ENCODE peak calls at places on chromosomes 4 and X, in five cellular contexts. One of them, this sample, is unnamed.

GRCh38 chr4:165799384-165799815 is 73.6 kb upstream of the TLL1 start:
- DNase-seq in stomach: no peak
- DNase-seq in right lobe of liver: peak
- DNase-seq in fibroblast of villous mesenchyme: no peak
- DNase-seq in MM.1S: no peak
- DNase-seq in this sample: no peak

GRCh38 chr4:83083925-83084475 is 30.5 kb downstream of the PLAC8 start:
- DNase-seq in stomach: no peak
- DNase-seq in right lobe of liver: no peak
- DNase-seq in fibroblast of villous mesenchyme: no peak
- DNase-seq in MM.1S: no peak
- DNase-seq in this sample: no peak

GRCh38 chr4:119300072-119300387 is 21.9 kb downstream of the FABP2 start:
- DNase-seq in stomach: peak
- DNase-seq in right lobe of liver: peak
- DNase-seq in fibroblast of villous mesenchyme: peak
- DNase-seq in MM.1S: no peak
- DNase-seq in this sample: peak

GRCh38 chr4:144894525-144894924 is 203.5 kb downstream of the ANAPC10 start:
- DNase-seq in stomach: no peak
- DNase-seq in right lobe of liver: no peak
- DNase-seq in fibroblast of villous mesenchyme: peak
- DNase-seq in MM.1S: no peak
- DNase-seq in this sample: peak

GRCh38 chr4:1234811-1235292 is 14.1 kb downstream of the CTBP1 start:
- DNase-seq in stomach: no peak
- DNase-seq in right lobe of liver: peak
- DNase-seq in fibroblast of villous mesenchyme: no peak
- DNase-seq in MM.1S: no peak
- DNase-seq in this sample: no peak

GRCh38 chr4:117868201-117868600 is 166.1 kb upstream of the NDST3 start:
- DNase-seq in stomach: no peak
- DNase-seq in right lobe of liver: no peak
- DNase-seq in fibroblast of villous mesenchyme: no peak
- DNase-seq in MM.1S: no peak
- DNase-seq in this sample: no peak

GRCh38 chrX:134929813-134930212 is 61.0 kb upstream of the SMIM10 start:
- DNase-seq in stomach: no peak
- DNase-seq in right lobe of liver: no peak
- DNase-seq in fibroblast of villous mesenchyme: no peak
- DNase-seq in MM.1S: no peak
- DNase-seq in this sample: no peak

GRCh38 chrX:23668335-23668734 is 1.0 kb downstream of the PRDX4 start:
- DNase-seq in stomach: no peak
- DNase-seq in right lobe of liver: no peak
- DNase-seq in fibroblast of villous mesenchyme: peak
- DNase-seq in MM.1S: peak
- DNase-seq in this sample: no peak

GRCh38 chrX:72381439-72382198 is 75.9 kb upstream of the CITED1 start:
- DNase-seq in stomach: no peak
- DNase-seq in right lobe of liver: no peak
- DNase-seq in fibroblast of villous mesenchyme: no peak
- DNase-seq in MM.1S: no peak
- DNase-seq in this sample: no peak

GRCh38 chr4:25031077-25031606 is 396 bp upstream of the LGI2 start:
- DNase-seq in stomach: no peak
- DNase-seq in right lobe of liver: no peak
- DNase-seq in fibroblast of villous mesenchyme: peak
- DNase-seq in MM.1S: no peak
- DNase-seq in this sample: peak

GRCh38 chr4:141395919-141396318 is 175.2 kb downstream of the ZNF330 start:
- DNase-seq in stomach: no peak
- DNase-seq in right lobe of liver: no peak
- DNase-seq in fibroblast of villous mesenchyme: no peak
- DNase-seq in MM.1S: no peak
- DNase-seq in this sample: no peak

GRCh38 chr4:25172964-25173917 is 13.0 kb upstream of the SEPSECS start:
- DNase-seq in stomach: no peak
- DNase-seq in right lobe of liver: no peak
- DNase-seq in fibroblast of villous mesenchyme: peak
- DNase-seq in MM.1S: no peak
- DNase-seq in this sample: peak

GRCh38 chr4:182738283-182739047 is 178.7 kb downstream of the DCTD start:
- DNase-seq in stomach: no peak
- DNase-seq in right lobe of liver: no peak
- DNase-seq in fibroblast of villous mesenchyme: no peak
- DNase-seq in MM.1S: no peak
- DNase-seq in this sample: no peak

GRCh38 chr4:26542996-26543395 is 40.9 kb upstream of the TBC1D19 start:
- DNase-seq in stomach: no peak
- DNase-seq in right lobe of liver: no peak
- DNase-seq in fibroblast of villous mesenchyme: no peak
- DNase-seq in MM.1S: no peak
- DNase-seq in this sample: no peak

GRCh38 chrX:153853902-153854267 is 23.5 kb upstream of the PDZD4 start:
- DNase-seq in stomach: peak
- DNase-seq in right lobe of liver: no peak
- DNase-seq in fibroblast of villous mesenchyme: no peak
- DNase-seq in MM.1S: no peak
- DNase-seq in this sample: no peak

GRCh38 chr4:177574446-177574845 is 132.2 kb upstream of the AGA start:
- DNase-seq in stomach: no peak
- DNase-seq in right lobe of liver: no peak
- DNase-seq in fibroblast of villous mesenchyme: peak
- DNase-seq in MM.1S: no peak
- DNase-seq in this sample: no peak

GRCh38 chr4:80685219-80685618 is 345.3 kb upstream of the BMP3 start:
- DNase-seq in stomach: no peak
- DNase-seq in right lobe of liver: no peak
- DNase-seq in fibroblast of villous mesenchyme: no peak
- DNase-seq in MM.1S: no peak
- DNase-seq in this sample: no peak

GRCh38 chr4:149441338-149441737 is 374.3 kb downstream of the IQCM start:
- DNase-seq in stomach: no peak
- DNase-seq in right lobe of liver: no peak
- DNase-seq in fibroblast of villous mesenchyme: no peak
- DNase-seq in MM.1S: peak
- DNase-seq in this sample: peak

GRCh38 chrX:129612396-129612795 is 42.4 kb downstream of the APLN start:
- DNase-seq in stomach: no peak
- DNase-seq in right lobe of liver: no peak
- DNase-seq in fibroblast of villous mesenchyme: no peak
- DNase-seq in MM.1S: no peak
- DNase-seq in this sample: no peak

GRCh38 chr4:159006202-159006601 is 96.7 kb upstream of the RAPGEF2 start:
- DNase-seq in stomach: no peak
- DNase-seq in right lobe of liver: no peak
- DNase-seq in fibroblast of villous mesenchyme: peak
- DNase-seq in MM.1S: no peak
- DNase-seq in this sample: peak

GRCh38 chr4:1741208-1741607 is 19.9 kb downstream of the TACC3 start:
- DNase-seq in stomach: no peak
- DNase-seq in right lobe of liver: no peak
- DNase-seq in fibroblast of villous mesenchyme: no peak
- DNase-seq in MM.1S: no peak
- DNase-seq in this sample: no peak

GRCh38 chr4:140037353-140038030 is 116.5 kb downstream of the MAML3 start:
- DNase-seq in stomach: no peak
- DNase-seq in right lobe of liver: no peak
- DNase-seq in fibroblast of villous mesenchyme: peak
- DNase-seq in MM.1S: no peak
- DNase-seq in this sample: peak

GRCh38 chr4:6104541-6105130 is 86.4 kb upstream of the C4orf50 start:
- DNase-seq in stomach: peak
- DNase-seq in right lobe of liver: no peak
- DNase-seq in fibroblast of villous mesenchyme: no peak
- DNase-seq in MM.1S: no peak
- DNase-seq in this sample: no peak
- H3K4me3 ChIP-seq in stomach: no peak
- H3K4me3 ChIP-seq in right lobe of liver: no peak
- H3K4me3 ChIP-seq in fibroblast of villous mesenchyme: no peak
- H3K4me3 ChIP-seq in MM.1S: no peak
- H3K4me3 ChIP-seq in this sample: no peak

DNA sequence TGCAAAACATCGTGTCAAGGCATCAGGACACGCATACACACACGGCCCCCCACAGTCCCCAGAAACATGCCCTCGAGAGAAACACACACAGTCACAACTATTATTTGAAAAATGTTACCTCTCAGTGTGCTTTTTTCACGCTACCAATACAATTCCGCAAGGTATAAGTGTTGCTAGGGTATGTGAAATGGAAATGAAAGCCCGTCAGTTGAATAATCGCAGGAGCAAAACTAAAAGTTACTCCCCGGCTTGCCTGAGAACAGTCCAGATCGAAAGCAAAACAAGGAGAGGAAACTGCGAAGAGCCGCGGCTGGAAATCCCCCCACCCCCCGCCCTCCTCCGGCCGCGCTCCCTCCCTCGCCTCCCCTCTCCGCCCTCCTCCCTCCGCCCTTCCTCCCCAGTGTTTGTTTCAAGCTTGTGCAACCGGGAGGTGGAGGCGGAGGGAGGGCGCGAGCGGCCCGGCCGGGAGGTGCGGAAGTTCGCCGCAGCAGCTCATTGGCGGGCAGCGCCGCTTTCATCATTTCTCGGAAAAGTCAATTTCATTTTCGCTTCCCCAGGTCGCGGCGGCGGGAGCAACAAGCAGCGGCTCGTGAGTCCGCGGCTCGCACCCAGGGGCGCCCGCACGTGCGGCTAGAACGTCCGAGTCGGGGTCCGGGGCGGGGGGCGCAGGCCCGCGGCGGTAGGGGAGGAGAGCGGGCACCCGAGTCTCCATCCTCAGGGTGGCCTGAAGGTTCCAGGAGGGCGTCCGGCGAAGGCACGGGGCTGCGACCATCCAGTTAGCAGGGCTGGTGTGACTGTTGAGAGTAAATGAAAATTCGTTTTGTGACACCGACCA is at the start of gene IRF2:
- DNase-seq in stomach: peak
- DNase-seq in right lobe of liver: peak
- DNase-seq in fibroblast of villous mesenchyme: peak
- DNase-seq in MM.1S: peak
- DNase-seq in this sample: peak
- TF ChIP-seq CTCF in stomach: peak
- TF ChIP-seq CTCF in right lobe of liver: peak
- TF ChIP-seq CTCF in fibroblast of villous mesenchyme: no peak
- TF ChIP-seq CTCF in MM.1S: no peak
- TF ChIP-seq CTCF in this sample: no peak

DNA sequence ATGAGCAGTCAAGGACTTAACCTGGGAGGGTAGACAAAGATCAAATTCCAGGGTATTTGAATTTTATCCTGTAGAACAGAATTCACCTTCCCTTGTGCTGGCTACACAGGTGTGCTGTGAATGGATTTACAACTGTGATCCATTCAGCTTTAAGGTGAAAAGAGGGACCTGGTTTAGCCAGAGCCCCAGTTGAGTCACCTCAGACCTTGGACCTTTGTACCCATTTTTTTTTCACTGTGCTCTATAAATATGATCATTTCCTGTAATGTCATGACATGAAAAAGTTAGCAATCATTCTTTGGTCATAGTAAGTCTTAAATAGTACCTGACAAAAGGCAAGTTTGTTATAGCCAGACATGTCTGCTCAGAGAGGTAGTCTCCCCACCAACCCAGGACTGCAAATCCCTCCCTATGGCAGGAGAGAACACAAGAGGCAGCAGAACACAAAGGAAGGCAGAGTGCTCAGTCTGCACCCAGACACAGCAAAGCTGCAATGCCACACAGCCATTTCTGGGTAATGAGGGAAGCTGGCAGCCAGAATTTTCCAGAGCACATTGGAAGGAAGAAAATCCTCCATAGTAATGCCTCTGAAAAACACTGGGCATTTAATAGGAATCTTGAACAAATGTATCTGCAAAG is 77.8 kb downstream of the CXXC4 start:
- DNase-seq in stomach: no peak
- DNase-seq in right lobe of liver: no peak
- DNase-seq in fibroblast of villous mesenchyme: no peak
- DNase-seq in MM.1S: no peak
- DNase-seq in this sample: no peak
- H3K4me3 ChIP-seq in stomach: no peak
- H3K4me3 ChIP-seq in right lobe of liver: no peak
- H3K4me3 ChIP-seq in fibroblast of villous mesenchyme: no peak
- H3K4me3 ChIP-seq in MM.1S: no peak
- H3K4me3 ChIP-seq in this sample: no peak

GRCh38 chrX:38293741-38294140 is 33.6 kb downstream of the RPGR start:
- DNase-seq in stomach: no peak
- DNase-seq in right lobe of liver: no peak
- DNase-seq in fibroblast of villous mesenchyme: no peak
- DNase-seq in MM.1S: no peak
- DNase-seq in this sample: no peak
- TF ChIP-seq CTCF in stomach: no peak
- TF ChIP-seq CTCF in right lobe of liver: no peak
- TF ChIP-seq CTCF in fibroblast of villous mesenchyme: no peak
- TF ChIP-seq CTCF in MM.1S: no peak
- TF ChIP-seq CTCF in this sample: peak

DNA sequence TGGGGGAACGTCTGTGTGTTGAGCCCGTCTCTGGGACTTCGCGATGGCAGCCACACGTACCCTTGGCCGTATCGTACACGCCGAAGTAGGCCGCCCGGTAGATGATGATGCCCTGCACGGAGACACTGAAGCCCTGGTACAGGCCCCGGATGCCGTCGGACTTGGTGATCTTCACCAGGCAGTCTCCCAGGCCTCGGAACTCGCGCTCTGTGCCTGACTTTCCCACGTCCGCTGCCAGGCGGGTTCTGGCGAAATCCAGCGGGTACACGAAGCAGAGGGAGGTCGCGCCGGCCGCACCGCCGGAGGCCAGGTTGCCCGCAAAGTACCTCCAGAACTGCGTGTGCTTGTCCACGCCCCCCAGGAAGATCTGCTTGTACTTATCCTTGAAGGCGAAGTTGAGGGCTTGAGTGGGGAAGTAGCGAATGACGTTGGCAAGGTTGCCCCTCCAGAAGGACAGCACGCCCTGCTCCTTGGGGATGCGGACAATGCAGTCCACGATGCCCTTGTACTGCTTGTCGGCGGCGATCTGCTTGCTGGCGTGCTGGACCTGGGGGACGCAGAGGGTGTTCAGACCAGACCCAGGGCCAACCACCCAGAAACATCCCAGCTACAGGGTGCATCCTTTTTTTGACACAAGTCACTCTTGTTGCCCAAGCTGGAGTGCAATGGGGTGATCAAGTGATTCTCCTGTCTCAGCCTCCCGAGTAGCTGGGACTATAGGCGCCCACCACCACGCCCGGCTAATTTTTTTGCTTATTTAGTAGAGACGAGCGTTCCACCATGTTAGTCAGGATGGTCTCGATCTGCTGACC is 2.5 kb downstream of the SLC25A6 start:
- DNase-seq in stomach: peak
- DNase-seq in right lobe of liver: peak
- DNase-seq in fibroblast of villous mesenchyme: no peak
- DNase-seq in MM.1S: no peak
- DNase-seq in this sample: no peak
- H3K4me3 ChIP-seq in stomach: no peak
- H3K4me3 ChIP-seq in right lobe of liver: no peak
- H3K4me3 ChIP-seq in fibroblast of villous mesenchyme: no peak
- H3K4me3 ChIP-seq in MM.1S: no peak
- H3K4me3 ChIP-seq in this sample: no peak

GRCh38 chr4:74623041-74623440 is 171.3 kb downstream of the BTC start:
- DNase-seq in stomach: no peak
- DNase-seq in right lobe of liver: no peak
- DNase-seq in fibroblast of villous mesenchyme: peak
- DNase-seq in MM.1S: peak
- DNase-seq in this sample: peak
- TF ChIP-seq CTCF in stomach: peak
- TF ChIP-seq CTCF in right lobe of liver: peak
- TF ChIP-seq CTCF in fibroblast of villous mesenchyme: peak
- TF ChIP-seq CTCF in MM.1S: peak
- TF ChIP-seq CTCF in this sample: peak

GRCh38 chr4:135050086-135050717 is 848.6 kb upstream of the PABPC4L start:
- DNase-seq in stomach: no peak
- DNase-seq in right lobe of liver: no peak
- DNase-seq in fibroblast of villous mesenchyme: no peak
- DNase-seq in MM.1S: no peak
- DNase-seq in this sample: no peak
- H3K4me3 ChIP-seq in stomach: no peak
- H3K4me3 ChIP-seq in right lobe of liver: no peak
- H3K4me3 ChIP-seq in fibroblast of villous mesenchyme: no peak
- H3K4me3 ChIP-seq in MM.1S: no peak
- H3K4me3 ChIP-seq in this sample: no peak

This sample was measured in AG10803.